ENCODE peak calls at places on chromosomes 12 and 14, in five cellular contexts. Q is astrocyte of the cerebellum, I is fibroblast of lung, U is upper lobe of right lung, K is cardiac muscle cell. L is an unnamed sample.

GRCh38 chr12:38137716-38138115 is 178.9 kb upstream of the ALG10B start:
- DNase-seq in I (no peak), Q (no peak), K (no peak), U (no peak), L (no peak)

GRCh38 chr12:76719171-76719631 is 44.7 kb upstream of the ZDHHC17 start:
- DNase-seq in I (peak), K (peak), Q (no peak), U (no peak), L (peak)

GRCh38 chr12:70190252-70191010 is 52.8 kb upstream of the CNOT2 start:
- DNase-seq in I (peak), K (peak), U (no peak), Q (peak), L (peak)

GRCh38 chr12:121626853-121627623 is 708 bp downstream of the ORAI1 start:
- DNase-seq in I (peak), Q (peak), K (peak), U (peak), L (peak)

GRCh38 chr12:51669996-51670395 is 79.0 kb downstream of the SCN8A start:
- DNase-seq in U (no peak), K (no peak), Q (no peak), I (no peak), L (no peak)

GRCh38 chr12:49489720-49490119 is 49.1 kb upstream of the KCNH3 start:
- DNase-seq in U (no peak), Q (peak), I (peak), K (peak), L (peak)

GRCh38 chr14:60757617-60758016 is 23.1 kb downstream of the MNAT1 start:
- DNase-seq in K (peak), Q (no peak), I (peak), U (no peak), L (peak)

GRCh38 chr14:75911883-75912282 is 69.9 kb downstream of the TGFB3 start:
- DNase-seq in Q (peak), I (peak), K (peak), U (no peak), L (peak)

GRCh38 chr12:42076976-42077375 is 67.7 kb downstream of the GXYLT1 start:
- DNase-seq in Q (no peak), K (no peak), I (no peak), U (no peak), L (no peak)

GRCh38 chr12:120639771-120640721 is at the start of gene CABP1:
- DNase-seq in Q (no peak), U (no peak), I (no peak), K (no peak), L (no peak)

GRCh38 chr12:80936642-80937390 is 918 bp downstream of the LIN7A start:
- DNase-seq in U (peak), K (peak), I (peak), Q (no peak), L (peak)

GRCh38 chr12:6965714-6966113 is 4.8 kb downstream of the PHB2 start:
- DNase-seq in Q (no peak), K (no peak), U (peak), I (no peak), L (no peak)

GRCh38 chr12:6963016-6963731 is 7.3 kb downstream of the PHB2 start:
- DNase-seq in I (no peak), U (peak), K (no peak), Q (no peak), L (no peak)

GRCh38 chr12:6963741-6964446 is 6.6 kb downstream of the PHB2 start:
- DNase-seq in K (no peak), Q (no peak), U (peak), I (no peak), L (no peak)

GRCh38 chr12:6965026-6965661 is 5.3 kb downstream of the PHB2 start:
- DNase-seq in I (peak), K (peak), Q (peak), U (peak), L (peak)

DNA sequence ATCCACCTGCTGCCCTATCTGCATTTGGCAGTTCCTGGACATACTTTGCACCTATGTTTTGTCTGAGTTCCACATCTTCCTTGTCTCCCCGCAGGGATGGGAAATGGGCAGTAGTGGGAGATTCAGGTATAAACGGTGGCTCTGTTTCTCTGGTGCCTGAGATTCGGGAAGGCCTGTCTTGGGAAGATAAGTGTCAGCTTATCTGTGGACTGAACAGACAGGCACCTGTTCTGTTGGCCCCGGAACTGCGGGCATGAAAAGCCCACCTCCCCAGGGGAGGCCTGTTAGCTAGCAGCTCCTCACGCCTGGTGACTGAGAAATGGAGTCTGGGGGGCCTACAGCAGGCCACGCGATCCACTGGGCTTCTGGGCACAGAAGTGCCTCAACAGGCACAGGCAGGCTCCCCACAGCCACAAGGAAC is 5.8 kb downstream of the PHB2 start:
- DNase-seq in K (no peak), I (no peak), Q (no peak), U (no peak), L (no peak)
- H3K4me3 ChIP-seq in K (no peak), I (no peak), Q (no peak), U (peak), L (no peak)

GRCh38 chr14:104349950-104350349 is 211.6 kb downstream of the KIF26A start:
- DNase-seq in K (no peak), U (no peak), Q (no peak), I (no peak), L (no peak)

GRCh38 chr14:104350463-104351185 is 212.2 kb downstream of the KIF26A start:
- DNase-seq in Q (no peak), I (no peak), K (peak), U (no peak), L (no peak)

GRCh38 chr14:104346608-104347007 is 208.2 kb downstream of the KIF26A start:
- DNase-seq in U (no peak), Q (no peak), K (no peak), I (no peak), L (no peak)

GRCh38 chr14:104346112-104346462 is 207.7 kb downstream of the KIF26A start:
- DNase-seq in I (no peak), U (no peak), Q (no peak), K (no peak), L (no peak)

GRCh38 chr14:104348741-104349140 is 210.4 kb downstream of the KIF26A start:
- DNase-seq in U (no peak), Q (no peak), I (no peak), K (no peak), L (no peak)
- TF ChIP-seq CTCF in U (no peak), Q (no peak), I (no peak), K (no peak), L (no peak)

GRCh38 chr14:104138098-104138890 is at the start of gene KIF26A:
- DNase-seq in U (peak), K (no peak), Q (no peak), I (no peak), L (no peak)

GRCh38 chr14:104138891-104139459 is 588 bp downstream of the KIF26A start:
- DNase-seq in I (no peak), U (peak), Q (no peak), K (no peak), L (no peak)

GRCh38 chr14:104136472-104137296 is 1.7 kb upstream of the KIF26A start:
- DNase-seq in U (peak), Q (no peak), I (no peak), K (no peak), L (no peak)

GRCh38 chr14:104135904-104136471 is 2.4 kb upstream of the KIF26A start:
- DNase-seq in I (no peak), U (peak), K (no peak), Q (no peak), L (no peak)

GRCh38 chr14:104137297-104138097 is 890 bp upstream of the KIF26A start:
- DNase-seq in U (peak), Q (no peak), I (peak), K (peak), L (peak)
- H3K4me3 ChIP-seq in U (peak), Q (peak), I (peak), K (peak), L (no peak)

DNA sequence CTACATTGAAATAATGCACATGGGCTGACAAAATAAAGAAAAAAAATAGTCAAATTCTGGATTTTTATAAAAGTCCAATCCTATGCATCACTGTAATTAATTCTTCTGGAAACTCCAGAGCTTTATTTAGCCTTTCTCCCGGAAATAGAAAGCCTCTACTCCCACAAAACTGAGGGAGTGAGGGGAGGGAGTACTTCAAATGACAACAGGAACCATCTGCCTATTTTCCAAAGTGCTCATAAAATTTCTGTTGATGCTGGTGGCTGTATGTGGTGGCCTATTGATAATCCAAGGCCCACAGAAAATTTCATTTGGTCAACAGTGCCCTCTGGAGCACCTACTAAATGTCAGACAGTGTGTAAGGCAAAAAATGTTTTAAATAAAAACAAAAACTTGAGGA is 64.6 kb downstream of the KIF21A start:
- DNase-seq in Q (no peak), I (no peak), K (peak), U (no peak), L (no peak)
- TF ChIP-seq CTCF in Q (no peak), I (no peak), K (no peak), U (no peak), L (no peak)

GRCh38 chr12:92334552-92334951 is 188.9 kb upstream of the BTG1 start:
- DNase-seq in K (no peak), Q (no peak), U (no peak), I (no peak), L (no peak)
- H3K4me3 ChIP-seq in K (no peak), Q (no peak), U (no peak), I (no peak), L (no peak)

DNA sequence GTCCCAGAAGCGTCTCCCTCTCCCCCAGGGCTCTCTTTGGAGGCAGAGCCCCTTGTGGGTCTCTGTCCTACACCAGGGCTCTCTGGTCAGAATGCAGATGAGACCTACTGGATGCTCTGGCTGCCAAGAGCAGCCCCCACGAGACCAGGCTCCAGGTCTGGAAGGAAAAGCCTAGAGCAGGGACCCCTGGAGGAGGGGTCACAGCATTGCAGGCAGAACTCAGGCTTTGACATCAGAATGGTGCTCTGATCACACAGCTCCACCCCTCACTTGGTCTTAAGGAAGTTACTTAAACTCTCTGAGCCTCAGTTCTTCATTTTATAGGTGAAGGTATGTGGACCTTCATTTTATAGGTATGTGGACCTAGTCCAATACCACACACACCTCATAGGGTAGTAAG is 83.1 kb downstream of the ARL6IP4 start:
- DNase-seq in Q (no peak), K (no peak), I (no peak), U (no peak), L (no peak)
- TF ChIP-seq CTCF in Q (peak), K (peak), I (peak), U (peak), L (peak)

GRCh38 chr14:54566152-54566409 is 847 bp upstream of the SAMD4A start:
- DNase-seq in K (no peak), I (no peak), Q (no peak), U (no peak), L (no peak)
- H3K4me3 ChIP-seq in K (peak), I (peak), Q (peak), U (peak), L (peak)

GRCh38 chr14:74324945-74325361 is 22.2 kb upstream of the ABCD4 start:
- DNase-seq in U (no peak), K (peak), I (no peak), Q (peak), L (peak)
- TF ChIP-seq CTCF in U (peak), K (peak), I (peak), Q (peak), L (peak)

GRCh38 chr12:88416786-88417185 is 163.5 kb downstream of the KITLG start:
- DNase-seq in I (peak), K (no peak), Q (no peak), U (no peak), L (no peak)
- H3K4me3 ChIP-seq in I (peak), K (no peak), Q (no peak), U (no peak), L (peak)

L was measured in fibroblast of the aortic adventitia.